ENCODE peak calls at places on chromosome 16, in ten cellular contexts. K is stimulated activated effector memory CD8-positive, alpha-beta T cell treated with anti-CD3 and anti-CD28 coated beads, Interleukin-12 subunit alpha, Interleukin-12 subunit beta, amount 100 ng/mL, for 72 hours; J is esophagus squamous epithelium; P is T-helper 1 cell; Y is Ammon's horn; T is astrocyte of the cerebellum; O is Caki2; R is anterior cingulate cortex; X is MV-4-11; S is posterior cingulate gyrus. W is an unnamed sample.

GRCh38 chr16:89004209-89004831 is 27.3 kb upstream of the CBFA2T3 start:
- DNase-seq in K (no peak), J (no peak), P (no peak), Y (peak), T (no peak), O (no peak), R (no peak), X (no peak), S (no peak), W (no peak)

GRCh38 chr16:16861546-16861945 is 482.6 kb downstream of the NPIPA7 start:
- DNase-seq in K (peak), J (no peak), P (peak), Y (peak), T (peak), O (peak), R (peak), X (peak), S (peak), W (peak)

GRCh38 chr16:1538804-1539520 is 5.5 kb downstream of the TMEM204 start:
- DNase-seq in K (no peak), J (no peak), P (no peak), Y (no peak), T (no peak), O (no peak), R (no peak), X (no peak), S (no peak), W (no peak)

GRCh38 chr16:67897231-67897630 is 4.2 kb downstream of the PSKH1 start:
- DNase-seq in K (no peak), J (no peak), P (no peak), Y (peak), T (no peak), O (peak), R (peak), X (no peak), S (no peak), W (no peak)

GRCh38 chr16:88773812-88774291 is 11.2 kb downstream of the PIEZO1 start:
- DNase-seq in K (no peak), J (no peak), P (no peak), Y (no peak), T (no peak), O (peak), R (no peak), X (peak), S (no peak), W (peak)

GRCh38 chr16:62190426-62190825 is 154.2 kb upstream of the CDH8 start:
- DNase-seq in K (no peak), J (no peak), P (no peak), Y (peak), T (peak), O (no peak), R (peak), X (peak), S (no peak), W (no peak)

GRCh38 chr16:29151317-29151716 is 166.5 kb downstream of the LAT start:
- DNase-seq in K (no peak), J (no peak), P (no peak), Y (no peak), T (no peak), O (no peak), R (no peak), X (no peak), S (no peak), W (no peak)

GRCh38 chr16:78684040-78684611 is 584.7 kb downstream of the WWOX start:
- DNase-seq in K (no peak), J (no peak), P (no peak), Y (no peak), T (peak), O (no peak), R (no peak), X (peak), S (no peak), W (peak)

GRCh38 chr16:919658-920631 is 50.8 kb downstream of the LMF1 start:
- DNase-seq in K (no peak), J (no peak), P (no peak), Y (no peak), T (no peak), O (no peak), R (no peak), X (no peak), S (no peak), W (no peak)

GRCh38 chr16:85037050-85037410 is 9.4 kb downstream of the KIAA0513 start:
- DNase-seq in K (no peak), J (no peak), P (no peak), Y (no peak), T (peak), O (peak), R (no peak), X (no peak), S (no peak), W (peak)

GRCh38 chr16:3509470-3509928 is 8.7 kb downstream of the CLUAP1 start:
- DNase-seq in K (peak), J (no peak), P (peak), Y (no peak), T (peak), O (no peak), R (no peak), X (no peak), S (no peak), W (no peak)

GRCh38 chr16:86430814-86431213 is 79.5 kb upstream of the FOXF1 start:
- DNase-seq in K (no peak), J (no peak), P (no peak), Y (no peak), T (no peak), O (no peak), R (no peak), X (no peak), S (no peak), W (no peak)

GRCh38 chr16:69482410-69482951 is 58.1 kb downstream of the CYB5B start:
- DNase-seq in K (no peak), J (no peak), P (no peak), Y (peak), T (peak), O (peak), R (no peak), X (no peak), S (peak), W (no peak)

GRCh38 chr16:86990451-86990850 is 326.7 kb downstream of the C16orf95 start:
- DNase-seq in K (no peak), J (no peak), P (no peak), Y (no peak), T (no peak), O (peak), R (no peak), X (peak), S (no peak), W (peak)

GRCh38 chr16:72110662-72111615 is 17.3 kb downstream of the DHX38 start:
- DNase-seq in K (no peak), J (no peak), P (no peak), Y (no peak), T (no peak), O (no peak), R (no peak), X (no peak), S (no peak), W (no peak)

GRCh38 chr16:50263940-50264929 is 2.1 kb upstream of the ADCY7 start:
- DNase-seq in K (peak), J (no peak), P (no peak), Y (no peak), T (no peak), O (no peak), R (no peak), X (no peak), S (no peak), W (peak)

GRCh38 chr16:79037429-79038373 is 562.8 kb downstream of the MAF start:
- DNase-seq in K (no peak), J (no peak), P (no peak), Y (peak), T (no peak), O (no peak), R (no peak), X (no peak), S (no peak), W (no peak)

GRCh38 chr16:69404275-69404805 is 18.5 kb upstream of the TERF2 start:
- DNase-seq in K (no peak), J (no peak), P (no peak), Y (peak), T (peak), O (peak), R (peak), X (no peak), S (no peak), W (no peak)

GRCh38 chr16:988465-989353 is 7.1 kb downstream of the SOX8 start:
- DNase-seq in K (no peak), J (no peak), P (no peak), Y (no peak), T (no peak), O (no peak), R (peak), X (no peak), S (no peak), W (no peak)

GRCh38 chr16:85555549-85556455 is 57.3 kb upstream of the GSE1 start:
- DNase-seq in K (no peak), J (no peak), P (peak), Y (no peak), T (no peak), O (peak), R (no peak), X (peak), S (no peak), W (peak)

GRCh38 chr16:49278944-49279725 is 2.5 kb downstream of the CBLN1 start:
- DNase-seq in K (no peak), J (no peak), P (no peak), Y (no peak), T (no peak), O (no peak), R (no peak), X (no peak), S (no peak), W (no peak)

GRCh38 chr16:10352262-10352661 is 33.6 kb upstream of the ATF7IP2 start:
- DNase-seq in K (no peak), J (no peak), P (no peak), Y (no peak), T (no peak), O (no peak), R (no peak), X (no peak), S (no peak), W (no peak)

GRCh38 chr16:47211218-47211617 is 67.5 kb upstream of the NETO2 start:
- DNase-seq in K (no peak), J (no peak), P (no peak), Y (no peak), T (no peak), O (no peak), R (no peak), X (no peak), S (no peak), W (no peak)

GRCh38 chr16:3475604-3476375 is 19.5 kb downstream of the C16orf90 start:
- DNase-seq in K (no peak), J (no peak), P (no peak), Y (no peak), T (no peak), O (no peak), R (no peak), X (no peak), S (no peak), W (no peak)

GRCh38 chr16:31225193-31225592 is 8.3 kb upstream of the PYDC1 start:
- DNase-seq in K (no peak), J (no peak), P (no peak), Y (no peak), T (no peak), O (no peak), R (no peak), X (no peak), S (no peak), W (no peak)

GRCh38 chr16:29653436-29653835 is 9.6 kb upstream of the SPN start:
- DNase-seq in K (no peak), J (no peak), P (no peak), Y (no peak), T (no peak), O (no peak), R (no peak), X (peak), S (no peak), W (no peak)

W was measured in RCC 7860.